ENCODE peak calls at places on chromosomes 6 and 20, in six cellular contexts. H is RPMI8226, J is COR-L47, D is breast epithelium, S is hypothalamus, L is amniotic stem cell. K is an unnamed sample.

GRCh38 chr20:45391559-45391958 is 13.4 kb upstream of the TP53TG5 start:
- DNase-seq in H (no peak), J (no peak), D (no peak), S (no peak), L (no peak), K (no peak)

GRCh38 chr6:40930555-40930954 is 108.5 kb downstream of the UNC5CL start:
- DNase-seq in H (no peak), J (no peak), D (no peak), S (no peak), L (no peak), K (peak; percentile 67)

GRCh38 chr6:15346315-15346714 is 100.4 kb downstream of the JARID2 start:
- DNase-seq in H (no peak), J (no peak), D (no peak), S (no peak), L (no peak), K (no peak)

GRCh38 chr6:129490551-129491245 is 219.3 kb downstream of the ARHGAP18 start:
- DNase-seq in H (peak; percentile 61), J (no peak), D (no peak), S (no peak), L (peak; percentile 90), K (peak; percentile 61)

GRCh38 chr6:52610745-52611355 is 34.0 kb upstream of the TRAM2 start:
- DNase-seq in H (no peak), J (no peak), D (no peak), S (no peak), L (peak; percentile 27), K (peak; percentile 34)

GRCh38 chr6:116278478-116278822 is 1.3 kb downstream of the TSPYL1 start:
- DNase-seq in H (no peak), J (no peak), D (no peak), S (no peak), L (no peak), K (no peak)

GRCh38 chr6:64817525-64817924 is 889.5 kb downstream of the EYS start:
- DNase-seq in H (no peak), J (no peak), D (no peak), S (no peak), L (no peak), K (no peak)

GRCh38 chr20:38143238-38143645 is 21.8 kb downstream of the TGM2 start:
- DNase-seq in H (no peak), J (no peak), D (no peak), S (no peak), L (no peak), K (no peak)

GRCh38 chr20:50004175-50004574 is 21.4 kb downstream of the SNAI1 start:
- DNase-seq in H (no peak), J (no peak), D (no peak), S (no peak), L (no peak), K (no peak)

GRCh38 chr6:57242505-57242904 is 20.4 kb upstream of the RAB23 start:
- DNase-seq in H (no peak), J (no peak), D (no peak), S (no peak), L (peak; percentile 92), K (no peak)

GRCh38 chr6:104768906-104769305 is 90.8 kb downstream of the HACE1 start:
- DNase-seq in H (no peak), J (no peak), D (no peak), S (no peak), L (no peak), K (peak; percentile 11)

GRCh38 chr6:108175592-108176279 is 9.9 kb downstream of the NR2E1 start:
- DNase-seq in H (no peak), J (peak; percentile 24), D (no peak), S (no peak), L (no peak), K (peak; percentile 47)

GRCh38 chr6:67877288-67877687 is 757.8 kb upstream of the ADGRB3 start:
- DNase-seq in H (no peak), J (no peak), D (no peak), S (no peak), L (no peak), K (no peak)

GRCh38 chr6:168420706-168421105 is 20.3 kb upstream of the SMOC2 start:
- DNase-seq in H (no peak), J (no peak), D (no peak), S (no peak), L (no peak), K (no peak)

GRCh38 chr6:26045046-26045938 is 41.9 kb upstream of the HFE start:
- DNase-seq in H (no peak), J (peak; percentile 94), D (peak; percentile 70), S (peak; percentile 43), L (peak; percentile 74), K (peak; percentile 96)

GRCh38 chr6:75397806-75398465 is 95.7 kb downstream of the FILIP1 start:
- DNase-seq in H (no peak), J (no peak), D (no peak), S (no peak), L (no peak), K (no peak)

GRCh38 chr6:168643401-168643800 is 202.4 kb downstream of the SMOC2 start:
- DNase-seq in H (no peak), J (no peak), D (no peak), S (no peak), L (no peak), K (no peak)

GRCh38 chr20:4052554-4052953 is 37.2 kb upstream of the RNF24 start:
- DNase-seq in H (no peak), J (no peak), D (no peak), S (no peak), L (no peak), K (no peak)

GRCh38 chr20:25529295-25529951 is 55.9 kb downstream of the NINL start:
- DNase-seq in H (no peak), J (no peak), D (no peak), S (no peak), L (no peak), K (no peak)

GRCh38 chr20:61812771-61813485 is 252.8 kb downstream of the TAF4 start:
- DNase-seq in H (no peak), J (no peak), D (no peak), S (no peak), L (no peak), K (no peak)

GRCh38 chr6:21157186-21157929 is 436.2 kb upstream of the SOX4 start:
- DNase-seq in H (no peak), J (no peak), D (no peak), S (no peak), L (no peak), K (no peak)

GRCh38 chr20:3645309-3646066 is 17.7 kb downstream of the GFRA4 start:
- DNase-seq in H (no peak), J (no peak), D (no peak), S (no peak), L (no peak), K (no peak)

GRCh38 chr6:27582928-27583725 is 110.2 kb upstream of the ZNF184 start:
- DNase-seq in H (peak; percentile 76), J (peak; percentile 16), D (no peak), S (no peak), L (no peak), K (peak; percentile 79)

GRCh38 chr6:52286798-52287432 is 2.4 kb upstream of the MCM3 start:
- DNase-seq in H (peak; percentile 72), J (peak; percentile 60), D (no peak), S (no peak), L (peak; percentile 38), K (peak; percentile 79)

GRCh38 chr6:44039191-44039719 is 88.0 kb downstream of the MRPL14 start:
- DNase-seq in H (no peak), J (no peak), D (peak; percentile 51), S (no peak), L (no peak), K (no peak)

GRCh38 chr6:37514377-37514776 is 14.7 kb upstream of the CCDC167 start:
- DNase-seq in H (no peak), J (no peak), D (no peak), S (no peak), L (no peak), K (no peak)

GRCh38 chr6:150018846-150019580 is 6.3 kb downstream of the RAET1L start:
- DNase-seq in H (no peak), J (no peak), D (no peak), S (no peak), L (no peak), K (no peak)

GRCh38 chr6:93416575-93417420 is 2.6 kb downstream of the EPHA7 start:
- DNase-seq in H (no peak), J (peak; percentile 82), D (peak; percentile 52), S (peak; percentile 34), L (no peak), K (no peak)

GRCh38 chr6:163405412-163406309 is 8.9 kb upstream of the QKI start:
- DNase-seq in H (peak; percentile 62), J (no peak), D (no peak), S (peak; percentile 69), L (no peak), K (peak; percentile 18)

GRCh38 chr20:21101453-21102251 is 4.5 kb downstream of the LINC00237 start:
- DNase-seq in H (peak; percentile 11), J (no peak), D (no peak), S (no peak), L (no peak), K (peak; percentile 49)

GRCh38 chr20:61057313-61058171 is 194.5 kb upstream of the CDH4 start:
- DNase-seq in H (no peak), J (no peak), D (no peak), S (no peak), L (no peak), K (no peak)

GRCh38 chr6:11189865-11190624 is 42.4 kb downstream of the NEDD9 start:
- DNase-seq in H (no peak), J (no peak), D (no peak), S (no peak), L (no peak), K (no peak)

GRCh38 chr20:61355096-61355495 is 103.0 kb downstream of the CDH4 start:
- DNase-seq in H (no peak), J (no peak), D (no peak), S (no peak), L (no peak), K (no peak)

GRCh38 chr20:11001767-11002540 is 328.2 kb upstream of the JAG1 start:
- DNase-seq in H (peak; percentile 11), J (no peak), D (peak; percentile 62), S (no peak), L (no peak), K (no peak)

GRCh38 chr20:63318391-63319163 is 25.6 kb downstream of the COL20A1 start:
- DNase-seq in H (no peak), J (no peak), D (no peak), S (no peak), L (no peak), K (no peak)

GRCh38 chr6:57255451-57256181 is 33.5 kb upstream of the RAB23 start:
- DNase-seq in H (no peak), J (no peak), D (no peak), S (no peak), L (no peak), K (no peak)

GRCh38 chr6:169800668-169801395 is 49.4 kb downstream of the ERMARD start:
- DNase-seq in H (peak; percentile 84), J (peak; percentile 40), D (no peak), S (no peak), L (no peak), K (no peak)